ENCODE peak calls at places on chromosomes 2 and 18, in nine cellular contexts. One of them, this sample, is unnamed.

GRCh38 chr2:105426626-105427292 is 27.9 kb upstream of the FHL2 start:
- DNase-seq in astrocyte of the spinal cord: no peak
- DNase-seq in Panc1: no peak
- DNase-seq in left ventricle myocardium inferior: no peak
- DNase-seq in tibial artery: no peak
- DNase-seq in PC-3: no peak
- DNase-seq in uterus: no peak
- DNase-seq in OCI-LY7: no peak
- DNase-seq in heart left ventricle: no peak
- DNase-seq in this sample: no peak

GRCh38 chr18:43665239-43665788 is 388.0 kb upstream of the SYT4 start:
- DNase-seq in astrocyte of the spinal cord: peak; percentile 91
- DNase-seq in Panc1: no peak
- DNase-seq in left ventricle myocardium inferior: no peak
- DNase-seq in tibial artery: no peak
- DNase-seq in PC-3: peak; percentile 39
- DNase-seq in uterus: no peak
- DNase-seq in OCI-LY7: no peak
- DNase-seq in heart left ventricle: no peak
- DNase-seq in this sample: peak; percentile 95

GRCh38 chr2:142142595-142142994 is 11.8 kb upstream of the LRP1B start:
- DNase-seq in astrocyte of the spinal cord: no peak
- DNase-seq in Panc1: no peak
- DNase-seq in left ventricle myocardium inferior: no peak
- DNase-seq in tibial artery: no peak
- DNase-seq in PC-3: no peak
- DNase-seq in uterus: no peak
- DNase-seq in OCI-LY7: no peak
- DNase-seq in heart left ventricle: no peak
- DNase-seq in this sample: no peak

GRCh38 chr2:9782197-9782719 is 61.0 kb upstream of the TAF1B start:
- DNase-seq in astrocyte of the spinal cord: no peak
- DNase-seq in Panc1: no peak
- DNase-seq in left ventricle myocardium inferior: no peak
- DNase-seq in tibial artery: no peak
- DNase-seq in PC-3: peak; percentile 81
- DNase-seq in uterus: no peak
- DNase-seq in OCI-LY7: no peak
- DNase-seq in heart left ventricle: peak; percentile 2
- DNase-seq in this sample: no peak

GRCh38 chr2:189168876-189169499 is 10.6 kb downstream of the COL5A2 start:
- DNase-seq in astrocyte of the spinal cord: peak; percentile 1
- DNase-seq in Panc1: no peak
- DNase-seq in left ventricle myocardium inferior: no peak
- DNase-seq in tibial artery: no peak
- DNase-seq in PC-3: no peak
- DNase-seq in uterus: no peak
- DNase-seq in OCI-LY7: no peak
- DNase-seq in heart left ventricle: no peak
- DNase-seq in this sample: peak; percentile 61

GRCh38 chr2:48545244-48545643 is 15.3 kb downstream of the STON1 start:
- DNase-seq in astrocyte of the spinal cord: no peak
- DNase-seq in Panc1: no peak
- DNase-seq in left ventricle myocardium inferior: no peak
- DNase-seq in tibial artery: no peak
- DNase-seq in PC-3: no peak
- DNase-seq in uterus: no peak
- DNase-seq in OCI-LY7: no peak
- DNase-seq in heart left ventricle: no peak
- DNase-seq in this sample: peak; percentile 56

GRCh38 chr2:18286897-18287296 is 273.6 kb downstream of the RDH14 start:
- DNase-seq in astrocyte of the spinal cord: no peak
- DNase-seq in Panc1: no peak
- DNase-seq in left ventricle myocardium inferior: no peak
- DNase-seq in tibial artery: no peak
- DNase-seq in PC-3: no peak
- DNase-seq in uterus: no peak
- DNase-seq in OCI-LY7: no peak
- DNase-seq in heart left ventricle: no peak
- DNase-seq in this sample: no peak

GRCh38 chr2:50995610-50996009 is 36.3 kb downstream of the NRXN1 start:
- DNase-seq in astrocyte of the spinal cord: peak; percentile 63
- DNase-seq in Panc1: no peak
- DNase-seq in left ventricle myocardium inferior: no peak
- DNase-seq in tibial artery: no peak
- DNase-seq in PC-3: peak; percentile 34
- DNase-seq in uterus: no peak
- DNase-seq in OCI-LY7: no peak
- DNase-seq in heart left ventricle: no peak
- DNase-seq in this sample: peak; percentile 44

GRCh38 chr2:186641807-186642321 is 52.0 kb upstream of the FAM171B start:
- DNase-seq in astrocyte of the spinal cord: peak; percentile 72
- DNase-seq in Panc1: peak; percentile 71
- DNase-seq in left ventricle myocardium inferior: no peak
- DNase-seq in tibial artery: no peak
- DNase-seq in PC-3: peak; percentile 90
- DNase-seq in uterus: peak; percentile 28
- DNase-seq in OCI-LY7: peak; percentile 53
- DNase-seq in heart left ventricle: no peak
- DNase-seq in this sample: peak; percentile 79

GRCh38 chr2:234081970-234082822 is 31.7 kb downstream of the SPP2 start:
- DNase-seq in astrocyte of the spinal cord: no peak
- DNase-seq in Panc1: no peak
- DNase-seq in left ventricle myocardium inferior: no peak
- DNase-seq in tibial artery: no peak
- DNase-seq in PC-3: peak; percentile 46
- DNase-seq in uterus: no peak
- DNase-seq in OCI-LY7: no peak
- DNase-seq in heart left ventricle: no peak
- DNase-seq in this sample: no peak

GRCh38 chr2:153890572-153890971 is 18.9 kb downstream of the GALNT13 start:
- DNase-seq in astrocyte of the spinal cord: no peak
- DNase-seq in Panc1: no peak
- DNase-seq in left ventricle myocardium inferior: no peak
- DNase-seq in tibial artery: no peak
- DNase-seq in PC-3: no peak
- DNase-seq in uterus: no peak
- DNase-seq in OCI-LY7: no peak
- DNase-seq in heart left ventricle: no peak
- DNase-seq in this sample: no peak

GRCh38 chr2:123144082-123144481 is 881.0 kb upstream of the CNTNAP5 start:
- DNase-seq in astrocyte of the spinal cord: no peak
- DNase-seq in Panc1: no peak
- DNase-seq in left ventricle myocardium inferior: no peak
- DNase-seq in tibial artery: no peak
- DNase-seq in PC-3: no peak
- DNase-seq in uterus: no peak
- DNase-seq in OCI-LY7: no peak
- DNase-seq in heart left ventricle: no peak
- DNase-seq in this sample: no peak

GRCh38 chr2:55364189-55365055 is 55.2 kb downstream of the CCDC88A start:
- DNase-seq in astrocyte of the spinal cord: peak; percentile 97
- DNase-seq in Panc1: peak; percentile 75
- DNase-seq in left ventricle myocardium inferior: no peak
- DNase-seq in tibial artery: peak; percentile 74
- DNase-seq in PC-3: peak; percentile 96
- DNase-seq in uterus: peak; percentile 74
- DNase-seq in OCI-LY7: no peak
- DNase-seq in heart left ventricle: no peak
- DNase-seq in this sample: peak; percentile 98

DNA sequence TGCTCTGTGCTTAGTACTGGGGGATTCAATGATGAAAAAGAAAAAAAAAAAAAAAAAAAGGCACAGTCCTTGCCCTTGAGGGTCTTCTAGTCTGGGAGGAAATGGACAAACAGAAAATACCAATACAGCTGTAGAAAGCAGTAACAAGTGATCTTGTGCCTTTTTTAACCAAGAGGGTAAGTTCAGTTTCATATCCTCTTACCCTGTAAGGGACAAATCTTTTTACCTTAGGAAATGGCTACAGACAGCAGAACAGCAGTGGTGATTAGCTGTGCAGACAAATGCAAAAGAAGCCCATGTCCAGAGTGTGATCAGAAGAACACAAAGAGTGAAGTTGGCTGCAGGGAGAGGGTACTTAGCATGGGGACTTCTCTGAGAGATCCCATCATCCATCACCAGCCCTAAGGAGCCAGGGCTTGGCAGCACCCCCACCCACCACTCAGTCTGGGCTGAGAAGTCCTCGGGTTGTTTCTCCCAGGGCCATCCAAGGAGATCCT is 102.9 kb downstream of the ALPK2 start:
- DNase-seq in astrocyte of the spinal cord: no peak
- DNase-seq in Panc1: no peak
- DNase-seq in left ventricle myocardium inferior: no peak
- DNase-seq in tibial artery: no peak
- DNase-seq in PC-3: no peak
- DNase-seq in uterus: no peak
- DNase-seq in OCI-LY7: peak; percentile 58
- DNase-seq in heart left ventricle: no peak
- DNase-seq in this sample: no peak
- H3K4me3 ChIP-seq in astrocyte of the spinal cord: no peak overlapping the region
- H3K4me3 ChIP-seq in Panc1: no peak overlapping the region
- H3K4me3 ChIP-seq in left ventricle myocardium inferior: no peak overlapping the region
- H3K4me3 ChIP-seq in tibial artery: no peak overlapping the region
- H3K4me3 ChIP-seq in PC-3: no peak overlapping the region
- H3K4me3 ChIP-seq in uterus: no peak overlapping the region
- H3K4me3 ChIP-seq in OCI-LY7: no peak overlapping the region
- H3K4me3 ChIP-seq in heart left ventricle: no peak overlapping the region
- H3K4me3 ChIP-seq in this sample: no peak overlapping the region

DNA sequence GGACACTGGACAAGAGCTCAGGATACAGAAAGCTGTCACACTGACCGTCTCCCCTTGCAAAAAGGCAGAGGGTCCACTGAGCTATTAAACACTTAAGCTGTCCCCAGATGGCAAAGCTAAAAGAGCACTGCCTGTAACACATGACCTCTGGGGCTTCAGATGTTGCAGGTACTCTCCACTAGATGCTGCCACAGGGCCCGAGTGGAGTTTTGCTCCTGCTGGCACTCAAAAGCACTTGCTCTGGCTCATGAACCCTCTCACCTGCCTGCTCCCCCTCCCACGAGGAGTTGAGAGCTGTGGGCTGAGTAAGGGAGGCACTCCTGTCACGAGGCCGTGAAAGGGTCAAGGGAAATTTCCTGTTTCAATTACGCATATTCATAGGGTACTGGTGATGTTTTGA is 227.9 kb downstream of the PRKCE start:
- DNase-seq in astrocyte of the spinal cord: no peak
- DNase-seq in Panc1: no peak
- DNase-seq in left ventricle myocardium inferior: no peak
- DNase-seq in tibial artery: no peak
- DNase-seq in PC-3: no peak
- DNase-seq in uterus: no peak
- DNase-seq in OCI-LY7: no peak
- DNase-seq in heart left ventricle: no peak
- DNase-seq in this sample: no peak
- TF ChIP-seq CTCF in astrocyte of the spinal cord: no peak
- TF ChIP-seq CTCF in Panc1: no peak
- TF ChIP-seq CTCF in left ventricle myocardium inferior: peak; percentile 28
- TF ChIP-seq CTCF in tibial artery: no peak
- TF ChIP-seq CTCF in PC-3: peak; percentile 24
- TF ChIP-seq CTCF in uterus: no peak
- TF ChIP-seq CTCF in OCI-LY7: no peak
- TF ChIP-seq CTCF in heart left ventricle: no peak
- TF ChIP-seq CTCF in this sample: no peak

GRCh38 chr18:55404811-55405654 is 183.0 kb downstream of the TCF4 start:
- DNase-seq in astrocyte of the spinal cord: no peak
- DNase-seq in Panc1: no peak
- DNase-seq in left ventricle myocardium inferior: no peak
- DNase-seq in tibial artery: no peak
- DNase-seq in PC-3: no peak
- DNase-seq in uterus: no peak
- DNase-seq in OCI-LY7: no peak
- DNase-seq in heart left ventricle: no peak
- DNase-seq in this sample: no peak

GRCh38 chr18:55407774-55408535 is 180.0 kb downstream of the TCF4 start:
- DNase-seq in astrocyte of the spinal cord: no peak
- DNase-seq in Panc1: no peak
- DNase-seq in left ventricle myocardium inferior: no peak
- DNase-seq in tibial artery: no peak
- DNase-seq in PC-3: no peak
- DNase-seq in uterus: no peak
- DNase-seq in OCI-LY7: no peak
- DNase-seq in heart left ventricle: no peak
- DNase-seq in this sample: no peak

GRCh38 chr18:55405655-55406373 is 182.2 kb downstream of the TCF4 start:
- DNase-seq in astrocyte of the spinal cord: peak; percentile 95
- DNase-seq in Panc1: no peak
- DNase-seq in left ventricle myocardium inferior: peak; percentile 87
- DNase-seq in tibial artery: peak; percentile 89
- DNase-seq in PC-3: peak; percentile 93
- DNase-seq in uterus: peak; percentile 89
- DNase-seq in OCI-LY7: no peak
- DNase-seq in heart left ventricle: peak; percentile 87
- DNase-seq in this sample: peak; percentile 95

GRCh38 chr18:55407191-55407590 is 180.8 kb downstream of the TCF4 start:
- DNase-seq in astrocyte of the spinal cord: no peak
- DNase-seq in Panc1: no peak
- DNase-seq in left ventricle myocardium inferior: no peak
- DNase-seq in tibial artery: no peak
- DNase-seq in PC-3: no peak
- DNase-seq in uterus: no peak
- DNase-seq in OCI-LY7: no peak
- DNase-seq in heart left ventricle: no peak
- DNase-seq in this sample: no peak

DNA sequence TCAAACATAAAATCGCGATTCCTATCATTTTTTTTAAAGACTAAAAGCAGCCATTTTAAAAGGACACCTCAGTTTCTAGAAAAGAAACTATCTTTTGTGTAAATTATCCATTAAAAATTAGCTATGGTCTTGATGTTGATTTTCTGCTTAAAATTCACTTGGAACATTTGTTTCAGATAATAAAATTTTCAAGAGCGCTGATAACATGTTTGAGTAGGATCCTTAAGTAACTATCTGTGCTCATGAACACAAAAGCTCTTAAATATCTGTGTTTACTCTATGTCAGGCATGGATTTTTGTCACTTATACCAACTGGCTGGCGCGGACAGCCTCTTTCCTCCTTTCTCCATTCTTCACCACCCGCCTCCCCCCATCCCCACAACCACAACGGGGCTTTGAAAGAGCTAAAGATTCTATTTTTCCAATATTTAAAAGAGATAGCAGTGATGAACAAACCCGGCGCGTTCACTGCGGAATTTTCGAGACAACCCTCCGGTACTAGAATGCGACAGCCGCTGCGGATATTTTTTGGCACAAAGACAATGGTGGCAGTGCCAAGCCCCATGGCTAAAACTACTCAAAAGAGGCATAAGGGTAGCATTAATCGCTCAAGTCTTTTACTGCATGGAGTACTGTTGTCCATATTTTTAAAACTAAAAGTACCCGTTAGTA is 181.5 kb downstream of the TCF4 start:
- DNase-seq in astrocyte of the spinal cord: peak; percentile 21
- DNase-seq in Panc1: no peak
- DNase-seq in left ventricle myocardium inferior: no peak
- DNase-seq in tibial artery: no peak
- DNase-seq in PC-3: no peak
- DNase-seq in uterus: no peak
- DNase-seq in OCI-LY7: no peak
- DNase-seq in heart left ventricle: no peak
- DNase-seq in this sample: no peak
- H3K4me3 ChIP-seq in astrocyte of the spinal cord: peak overlapping the region; percentile 41
- H3K4me3 ChIP-seq in Panc1: peak overlapping the region; percentile 3
- H3K4me3 ChIP-seq in left ventricle myocardium inferior: no peak overlapping the region
- H3K4me3 ChIP-seq in tibial artery: no peak overlapping the region
- H3K4me3 ChIP-seq in PC-3: no peak overlapping the region
- H3K4me3 ChIP-seq in uterus: no peak overlapping the region
- H3K4me3 ChIP-seq in OCI-LY7: no peak overlapping the region
- H3K4me3 ChIP-seq in heart left ventricle: no peak overlapping the region
- H3K4me3 ChIP-seq in this sample: no peak overlapping the region

GRCh38 chr2:38090928-38091327 is 15.0 kb upstream of the CYP1B1 start:
- DNase-seq in astrocyte of the spinal cord: no peak
- DNase-seq in Panc1: no peak
- DNase-seq in left ventricle myocardium inferior: no peak
- DNase-seq in tibial artery: no peak
- DNase-seq in PC-3: no peak
- DNase-seq in uterus: no peak
- DNase-seq in OCI-LY7: no peak
- DNase-seq in heart left ventricle: no peak
- DNase-seq in this sample: no peak
- TF ChIP-seq CTCF in astrocyte of the spinal cord: no peak
- TF ChIP-seq CTCF in Panc1: no peak
- TF ChIP-seq CTCF in left ventricle myocardium inferior: no peak
- TF ChIP-seq CTCF in tibial artery: no peak
- TF ChIP-seq CTCF in PC-3: no peak
- TF ChIP-seq CTCF in uterus: no peak
- TF ChIP-seq CTCF in OCI-LY7: no peak
- TF ChIP-seq CTCF in heart left ventricle: no peak
- TF ChIP-seq CTCF in this sample: no peak

This sample was measured in fibroblast of mammary gland.